ENCODE peak calls at places on chromosomes 12 and 14, in seven cellular contexts. One of them, this sample, is unnamed.
A peak's percentile ranks its signal among the peaks of the same experiment; 100 is the strongest.

GRCh38 chr12:26298785-26299621 is 103.6 kb downstream of the SSPN start:
- DNase-seq in GF-D8: no peak
- DNase-seq in non-pigmented ciliary epithelial cell: peak; percentile 50
- DNase-seq in ureter: no peak
- DNase-seq in GM13976: peak; percentile 77
- DNase-seq in cardiac muscle cell: peak; percentile 19
- DNase-seq in activated CD4-positive, CD25-positive, alpha-beta regulatory T cell: no peak
- DNase-seq in this sample: peak; percentile 81

GRCh38 chr14:77502109-77502782 is 3.6 kb upstream of the ISM2 start:
- DNase-seq in GF-D8: no peak
- DNase-seq in non-pigmented ciliary epithelial cell: no peak
- DNase-seq in ureter: peak; percentile 4
- DNase-seq in GM13976: no peak
- DNase-seq in cardiac muscle cell: no peak
- DNase-seq in activated CD4-positive, CD25-positive, alpha-beta regulatory T cell: no peak
- DNase-seq in this sample: no peak

GRCh38 chr12:112617191-112617505 is 174.4 kb upstream of the RPH3A start:
- DNase-seq in GF-D8: no peak
- DNase-seq in non-pigmented ciliary epithelial cell: no peak
- DNase-seq in ureter: no peak
- DNase-seq in GM13976: no peak
- DNase-seq in cardiac muscle cell: no peak
- DNase-seq in activated CD4-positive, CD25-positive, alpha-beta regulatory T cell: no peak
- DNase-seq in this sample: no peak

GRCh38 chr12:3728686-3729085 is 24.2 kb downstream of the CRACR2A start:
- DNase-seq in GF-D8: peak; percentile 97
- DNase-seq in non-pigmented ciliary epithelial cell: no peak
- DNase-seq in ureter: no peak
- DNase-seq in GM13976: no peak
- DNase-seq in cardiac muscle cell: no peak
- DNase-seq in activated CD4-positive, CD25-positive, alpha-beta regulatory T cell: no peak
- DNase-seq in this sample: peak; percentile 97

GRCh38 chr12:114686421-114687268 is 2.7 kb upstream of the TBX3 start:
- DNase-seq in GF-D8: no peak
- DNase-seq in non-pigmented ciliary epithelial cell: no peak
- DNase-seq in ureter: no peak
- DNase-seq in GM13976: no peak
- DNase-seq in cardiac muscle cell: no peak
- DNase-seq in activated CD4-positive, CD25-positive, alpha-beta regulatory T cell: no peak
- DNase-seq in this sample: no peak

GRCh38 chr14:105178069-105178867 is 2.8 kb downstream of the NUDT14 start:
- DNase-seq in GF-D8: no peak
- DNase-seq in non-pigmented ciliary epithelial cell: no peak
- DNase-seq in ureter: no peak
- DNase-seq in GM13976: no peak
- DNase-seq in cardiac muscle cell: no peak
- DNase-seq in activated CD4-positive, CD25-positive, alpha-beta regulatory T cell: no peak
- DNase-seq in this sample: no peak

GRCh38 chr12:113162102-113163029 is 12.8 kb downstream of the CFAP73 start:
- DNase-seq in GF-D8: no peak
- DNase-seq in non-pigmented ciliary epithelial cell: no peak
- DNase-seq in ureter: no peak
- DNase-seq in GM13976: no peak
- DNase-seq in cardiac muscle cell: peak; percentile 80
- DNase-seq in activated CD4-positive, CD25-positive, alpha-beta regulatory T cell: no peak
- DNase-seq in this sample: no peak

GRCh38 chr12:122356192-122356635 is 66.3 kb downstream of the CLIP1 start:
- DNase-seq in GF-D8: peak; percentile 23
- DNase-seq in non-pigmented ciliary epithelial cell: no peak
- DNase-seq in ureter: no peak
- DNase-seq in GM13976: peak; percentile 76
- DNase-seq in cardiac muscle cell: peak; percentile 56
- DNase-seq in activated CD4-positive, CD25-positive, alpha-beta regulatory T cell: peak; percentile 3
- DNase-seq in this sample: peak; percentile 41